ENCODE peak calls at places on chromosomes 12 and 14, in four cellular contexts. One of them, this sample, is unnamed. For H3K4me1, the result is how much of the 10 kb centered on the place peaks cover.

GRCh38 chr14:54147285-54147684 is 190.7 kb upstream of the BMP4 start:
- DNase-seq in Caco-2: no peak
- DNase-seq in suprapubic skin: no peak
- DNase-seq in SK-N-SH: no peak
- DNase-seq in this sample: peak

GRCh38 chr12:115012861-115013667 is 329.1 kb upstream of the TBX3 start:
- DNase-seq in suprapubic skin: no peak
- DNase-seq in SK-N-SH: peak
- DNase-seq in Caco-2: no peak
- DNase-seq in this sample: peak

GRCh38 chr14:41699506-41699905 is 92.8 kb downstream of the LRFN5 start:
- DNase-seq in suprapubic skin: no peak
- DNase-seq in Caco-2: no peak
- DNase-seq in SK-N-SH: no peak
- DNase-seq in this sample: no peak

GRCh38 chr14:27184371-27184901 is 586.6 kb upstream of the NOVA1 start:
- DNase-seq in Caco-2: no peak
- DNase-seq in SK-N-SH: no peak
- DNase-seq in suprapubic skin: no peak
- DNase-seq in this sample: no peak

GRCh38 chr12:7061138-7061537 is 620 bp downstream of the C1S start:
- DNase-seq in SK-N-SH: no peak
- DNase-seq in suprapubic skin: no peak
- DNase-seq in Caco-2: no peak
- DNase-seq in this sample: no peak

GRCh38 chr12:84642201-84642600 is 270.4 kb downstream of the SLC6A15 start:
- DNase-seq in suprapubic skin: no peak
- DNase-seq in SK-N-SH: no peak
- DNase-seq in Caco-2: no peak
- DNase-seq in this sample: no peak

GRCh38 chr14:32985881-32986280 is 47.2 kb downstream of the NPAS3 start:
- DNase-seq in suprapubic skin: no peak
- DNase-seq in SK-N-SH: no peak
- DNase-seq in Caco-2: no peak
- DNase-seq in this sample: no peak

GRCh38 chr12:54393743-54394142 is 9.2 kb upstream of the ZNF385A start:
- DNase-seq in suprapubic skin: no peak
- DNase-seq in SK-N-SH: no peak
- DNase-seq in Caco-2: no peak
- DNase-seq in this sample: no peak

GRCh38 chr12:88683628-88684027 is 103.4 kb upstream of the KITLG start:
- DNase-seq in SK-N-SH: no peak
- DNase-seq in Caco-2: no peak
- DNase-seq in suprapubic skin: no peak
- DNase-seq in this sample: no peak

GRCh38 chr14:89589400-89590128 is 172.5 kb upstream of the FOXN3 start:
- DNase-seq in Caco-2: no peak
- DNase-seq in SK-N-SH: no peak
- DNase-seq in suprapubic skin: no peak
- DNase-seq in this sample: no peak

DNA sequence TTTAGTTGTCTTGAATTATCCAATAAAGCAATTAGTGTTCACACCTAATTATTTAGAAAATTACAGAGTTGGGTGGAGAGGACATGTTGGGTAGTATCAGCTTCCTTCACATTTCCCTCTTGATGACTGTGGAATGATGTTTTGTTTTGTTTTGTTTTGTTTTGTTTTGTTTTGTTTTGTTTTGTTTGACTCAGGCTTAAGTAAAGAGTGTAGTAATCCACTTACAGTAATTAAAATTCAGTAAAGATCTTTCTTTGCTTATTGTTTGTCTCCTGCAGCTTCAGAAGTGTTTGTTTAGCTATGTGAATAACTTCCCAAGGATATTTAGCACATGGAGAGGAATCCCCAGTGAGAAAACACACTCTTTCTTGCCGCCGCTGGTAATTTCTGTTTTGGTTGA is 59.7 kb downstream of the DAAM1 start:
- DNase-seq in Caco-2: no peak
- DNase-seq in SK-N-SH: no peak
- DNase-seq in suprapubic skin: no peak
- DNase-seq in this sample: no peak
- H3K4me1 ChIP-seq in Caco-2: under half
- H3K4me1 ChIP-seq in SK-N-SH: under half
- H3K4me1 ChIP-seq in suprapubic skin: half or more
- H3K4me1 ChIP-seq in this sample: under half

DNA sequence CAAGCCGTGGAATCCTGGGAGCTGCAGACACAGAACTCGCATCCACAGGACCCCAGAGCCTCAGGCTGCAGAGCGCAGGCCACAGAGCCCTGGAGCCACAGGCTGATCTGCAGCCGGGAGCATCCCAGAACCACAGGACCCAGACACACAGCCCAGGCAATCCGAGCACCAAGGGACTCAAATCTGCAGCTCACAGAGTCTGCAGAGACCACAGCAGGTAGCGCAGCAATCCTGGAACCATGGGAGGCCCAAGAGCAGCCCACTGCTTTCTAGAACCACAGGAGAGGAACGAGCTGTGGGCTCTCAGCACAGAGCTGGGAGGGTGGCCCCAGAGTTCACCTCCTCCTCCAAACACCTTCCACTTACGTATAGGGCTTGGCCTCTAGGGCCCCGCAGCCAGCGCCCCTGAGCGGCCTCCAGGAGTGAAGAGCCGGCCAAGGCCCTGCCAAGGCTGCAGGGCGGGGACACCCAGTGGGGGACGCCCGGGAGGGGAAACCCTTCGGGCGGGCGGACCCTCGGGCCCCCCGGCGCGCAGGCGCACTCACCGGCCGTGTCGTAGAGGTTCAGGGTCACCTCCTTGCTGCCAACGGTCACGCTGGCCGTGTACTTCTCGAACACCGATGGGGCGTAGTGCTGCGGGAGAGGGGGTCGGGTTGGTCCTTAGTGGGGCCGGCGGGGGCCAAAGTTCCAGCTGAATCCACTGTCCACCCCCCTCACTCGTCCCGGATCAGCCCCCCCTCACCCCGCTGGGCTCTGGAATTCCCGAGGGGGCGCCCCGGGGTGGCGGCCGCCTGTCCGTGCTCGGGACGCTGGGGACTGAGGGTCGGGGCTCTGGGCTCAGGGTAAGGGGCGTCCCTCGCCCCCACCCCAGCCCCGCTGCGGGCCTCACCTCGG is 634 bp downstream of the RHOF start:
- DNase-seq in SK-N-SH: no peak
- DNase-seq in suprapubic skin: no peak
- DNase-seq in Caco-2: peak
- DNase-seq in this sample: peak
- H3K4me1 ChIP-seq in SK-N-SH: half or more
- H3K4me1 ChIP-seq in suprapubic skin: half or more
- H3K4me1 ChIP-seq in Caco-2: under half
- H3K4me1 ChIP-seq in this sample: under half

GRCh38 chr14:104692261-104692938 is 3.0 kb downstream of the INF2 start:
- DNase-seq in Caco-2: no peak
- DNase-seq in SK-N-SH: no peak
- DNase-seq in suprapubic skin: no peak
- DNase-seq in this sample: no peak

GRCh38 chr14:104694991-104695659 is 5.7 kb downstream of the INF2 start:
- DNase-seq in Caco-2: no peak
- DNase-seq in suprapubic skin: no peak
- DNase-seq in SK-N-SH: no peak
- DNase-seq in this sample: no peak

GRCh38 chr14:104694475-104694950 is 5.1 kb downstream of the INF2 start:
- DNase-seq in SK-N-SH: no peak
- DNase-seq in Caco-2: no peak
- DNase-seq in suprapubic skin: no peak
- DNase-seq in this sample: no peak

GRCh38 chr14:104692939-104693315 is 3.5 kb downstream of the INF2 start:
- DNase-seq in SK-N-SH: no peak
- DNase-seq in suprapubic skin: no peak
- DNase-seq in Caco-2: no peak
- DNase-seq in this sample: no peak

DNA sequence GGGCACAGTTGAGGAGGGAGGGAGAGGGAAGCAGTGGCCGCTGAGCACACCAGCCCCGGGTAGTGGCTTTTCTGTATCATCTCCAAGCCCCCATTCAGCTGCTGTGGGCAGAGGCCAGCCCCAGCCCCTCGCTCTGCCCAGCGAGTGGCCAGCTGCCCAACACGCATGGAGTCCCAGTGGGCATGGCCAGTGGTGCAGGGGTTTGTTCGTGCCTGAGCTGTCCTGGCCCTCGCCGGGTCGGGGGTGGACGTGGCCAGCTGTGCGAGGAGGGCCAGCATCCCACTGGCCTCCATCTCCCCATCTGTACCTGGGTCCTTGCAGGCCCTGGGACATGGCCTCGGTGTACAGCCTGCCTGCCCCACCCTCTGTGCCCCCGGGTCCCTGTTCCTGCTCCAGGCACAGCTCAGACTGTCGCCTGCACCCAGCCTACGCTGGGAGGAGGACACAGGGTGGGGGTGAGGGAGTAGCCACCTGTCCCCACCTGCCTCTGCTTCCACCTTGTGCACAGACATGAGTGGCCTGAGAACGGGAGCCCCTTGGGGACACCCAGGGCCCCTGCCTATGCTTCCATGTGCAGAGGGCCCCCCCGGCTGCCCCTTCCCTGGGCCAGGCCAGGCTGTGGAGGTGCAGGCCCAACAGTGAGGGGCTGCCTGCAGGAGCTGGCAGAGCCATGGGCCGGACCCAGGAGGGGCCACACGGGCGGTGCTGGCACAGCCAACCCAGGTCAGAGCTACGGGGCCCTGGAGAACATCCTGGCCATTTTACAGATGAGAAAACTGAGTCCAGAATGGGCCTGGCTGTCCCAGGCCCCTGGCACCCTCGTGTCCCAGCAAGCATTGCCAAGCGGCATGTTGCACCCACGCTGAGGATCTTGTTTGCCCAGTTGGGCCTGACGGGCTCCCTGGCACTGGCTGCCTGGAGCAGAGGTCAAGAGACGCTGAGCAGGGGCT is 4.3 kb downstream of the INF2 start:
- DNase-seq in Caco-2: no peak
- DNase-seq in SK-N-SH: no peak
- DNase-seq in suprapubic skin: no peak
- DNase-seq in this sample: no peak
- H3K4me1 ChIP-seq in Caco-2: under half
- H3K4me1 ChIP-seq in SK-N-SH: under half
- H3K4me1 ChIP-seq in suprapubic skin: half or more
- H3K4me1 ChIP-seq in this sample: under half

GRCh38 chr12:127214196-127214595 is 1052.8 kb upstream of the TMEM132C start:
- DNase-seq in suprapubic skin: no peak
- DNase-seq in SK-N-SH: no peak
- DNase-seq in Caco-2: no peak
- DNase-seq in this sample: no peak

GRCh38 chr12:127205781-127206535 is 1061.0 kb upstream of the TMEM132C start:
- DNase-seq in SK-N-SH: no peak
- DNase-seq in Caco-2: no peak
- DNase-seq in suprapubic skin: no peak
- DNase-seq in this sample: no peak

DNA sequence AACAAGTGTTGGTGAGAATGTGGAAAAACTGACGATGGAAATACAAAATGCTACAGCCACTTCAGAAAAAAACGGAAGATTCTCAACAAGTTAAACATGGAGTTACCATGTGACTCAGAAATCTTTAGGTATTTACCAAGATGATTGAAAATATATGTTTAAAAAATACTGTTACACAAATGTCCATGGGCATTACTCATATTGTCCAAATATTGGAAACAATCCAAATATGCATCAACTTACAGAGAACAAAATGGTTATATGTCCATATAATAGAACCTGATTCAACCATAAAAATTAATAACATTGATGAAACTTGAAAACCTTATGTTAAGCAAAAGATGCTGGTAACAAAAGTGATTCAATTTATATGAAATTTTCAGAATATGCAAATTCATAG is 1057.7 kb upstream of the TMEM132C start:
- DNase-seq in suprapubic skin: no peak
- DNase-seq in SK-N-SH: no peak
- DNase-seq in Caco-2: no peak
- DNase-seq in this sample: no peak
- H3K4me1 ChIP-seq in suprapubic skin: under half
- H3K4me1 ChIP-seq in SK-N-SH: under half
- H3K4me1 ChIP-seq in Caco-2: under half
- H3K4me1 ChIP-seq in this sample: under half

GRCh38 chr12:123122649-123123048 is 28.2 kb downstream of the PITPNM2 start:
- DNase-seq in Caco-2: no peak
- DNase-seq in SK-N-SH: no peak
- DNase-seq in suprapubic skin: no peak
- DNase-seq in this sample: no peak
- H3K4me1 ChIP-seq in Caco-2: under half
- H3K4me1 ChIP-seq in SK-N-SH: under half
- H3K4me1 ChIP-seq in suprapubic skin: under half
- H3K4me1 ChIP-seq in this sample: under half

DNA sequence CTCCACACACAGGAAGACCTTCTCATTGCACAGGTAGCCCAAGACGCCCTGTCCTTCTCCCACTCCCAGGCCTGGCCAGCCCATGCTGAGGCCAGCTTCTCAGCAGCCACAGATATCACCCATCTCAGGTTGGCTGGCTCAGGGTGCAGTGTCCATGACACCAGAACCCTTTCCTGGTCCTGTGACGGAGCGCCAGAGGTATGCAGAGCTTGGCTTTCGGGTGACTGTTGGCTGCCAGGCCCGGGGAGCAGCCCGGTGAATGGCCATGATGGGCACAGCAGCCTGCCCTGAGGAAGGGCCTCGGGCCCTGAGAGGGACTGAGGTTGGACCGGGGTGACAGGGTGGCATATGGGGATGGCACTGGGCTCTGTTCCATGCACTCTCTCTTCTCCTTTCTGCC is 173.4 kb downstream of the TSPAN9 start:
- DNase-seq in Caco-2: no peak
- DNase-seq in SK-N-SH: no peak
- DNase-seq in suprapubic skin: no peak
- DNase-seq in this sample: no peak
- H3K4me1 ChIP-seq in Caco-2: under half
- H3K4me1 ChIP-seq in SK-N-SH: under half
- H3K4me1 ChIP-seq in suprapubic skin: under half
- H3K4me1 ChIP-seq in this sample: under half

GRCh38 chr12:52167578-52167977 is 24.2 kb downstream of the KRT80 start:
- DNase-seq in SK-N-SH: no peak
- DNase-seq in suprapubic skin: no peak
- DNase-seq in Caco-2: no peak
- DNase-seq in this sample: no peak
- H3K4me1 ChIP-seq in SK-N-SH: under half
- H3K4me1 ChIP-seq in suprapubic skin: under half
- H3K4me1 ChIP-seq in Caco-2: under half
- H3K4me1 ChIP-seq in this sample: under half

GRCh38 chr14:22478670-22479069 is 110.4 kb downstream of the DAD1 start:
- DNase-seq in SK-N-SH: no peak
- DNase-seq in suprapubic skin: no peak
- DNase-seq in Caco-2: no peak
- DNase-seq in this sample: peak
- H3K4me1 ChIP-seq in SK-N-SH: under half
- H3K4me1 ChIP-seq in suprapubic skin: half or more
- H3K4me1 ChIP-seq in Caco-2: under half
- H3K4me1 ChIP-seq in this sample: under half